ENCODE peak calls at places on chromosomes 13 and 19, in ten cellular contexts. X, N, H, E, L, U, F, K, G and C are unnamed samples. For H3K4me1, the result is how much of the 10 kb centered on the place peaks cover.

GRCh38 chr19:30701178-30701577 is 329.0 kb downstream of the ZNF536 start:
- DNase-seq in X (no peak), N (no peak), H (no peak), E (no peak), L (no peak), U (no peak), F (no peak), K (no peak), G (no peak), C (no peak)

GRCh38 chr19:14112809-14113385 is 4.7 kb downstream of the PRKACA start:
- DNase-seq in X (peak), N (no peak), H (no peak), E (no peak), L (no peak), U (no peak), F (no peak), K (no peak), G (peak), C (no peak)

GRCh38 chr19:28372800-28373199 is 840.2 kb downstream of the UQCRFS1 start:
- DNase-seq in X (no peak), N (no peak), H (no peak), E (no peak), L (no peak), U (no peak), F (no peak), K (no peak), G (no peak), C (no peak)

GRCh38 chr19:29285878-29286277 is 72.9 kb upstream of the UQCRFS1 start:
- DNase-seq in X (no peak), N (no peak), H (no peak), E (no peak), L (no peak), U (no peak), F (no peak), K (no peak), G (no peak), C (no peak)

GRCh38 chr19:57830071-57830602 is at the start of gene ZNF587B:
- DNase-seq in X (peak), N (peak), H (no peak), E (no peak), L (no peak), U (peak), F (peak), K (peak), G (peak), C (peak)

GRCh38 chr13:109146912-109147624 is 517.7 kb downstream of the MYO16 start:
- DNase-seq in X (no peak), N (peak), H (no peak), E (peak), L (no peak), U (no peak), F (no peak), K (no peak), G (no peak), C (peak)

GRCh38 chr13:76438050-76438449 is 448.2 kb downstream of the KCTD12 start:
- DNase-seq in X (no peak), N (peak), H (no peak), E (no peak), L (no peak), U (no peak), F (no peak), K (no peak), G (no peak), C (peak)

GRCh38 chr19:17348700-17349099 is 11.3 kb downstream of the GTPBP3 start:
- DNase-seq in X (peak), N (peak), H (peak), E (peak), L (peak), U (peak), F (no peak), K (no peak), G (no peak), C (no peak)

GRCh38 chr19:30316560-30317106 is 55.6 kb upstream of the ZNF536 start:
- DNase-seq in X (peak), N (no peak), H (no peak), E (no peak), L (no peak), U (no peak), F (no peak), K (no peak), G (no peak), C (no peak)

GRCh38 chr19:48991823-48992570 is 1.1 kb downstream of the GYS1 start:
- DNase-seq in X (peak), N (peak), H (no peak), E (peak), L (peak), U (peak), F (no peak), K (no peak), G (no peak), C (peak)

GRCh38 chr13:47454986-47455385 is 546.1 kb downstream of the SUCLA2 start:
- DNase-seq in X (no peak), N (peak), H (no peak), E (no peak), L (no peak), U (no peak), F (no peak), K (no peak), G (no peak), C (no peak)

GRCh38 chr13:30619731-30620130 is 2.0 kb downstream of the USPL1 start:
- DNase-seq in X (no peak), N (no peak), H (no peak), E (no peak), L (no peak), U (no peak), F (no peak), K (no peak), G (no peak), C (no peak)

GRCh38 chr13:36124236-36124822 is 6.9 kb downstream of the DCLK1 start:
- DNase-seq in X (no peak), N (peak), H (no peak), E (no peak), L (no peak), U (peak), F (no peak), K (no peak), G (peak), C (no peak)

GRCh38 chr19:1098177-1099051 is 3.2 kb upstream of the POLR2E start:
- DNase-seq in X (no peak), N (peak), H (no peak), E (no peak), L (no peak), U (peak), F (no peak), K (no peak), G (peak), C (peak)

GRCh38 chr19:49064768-49065611 is at the start of gene NTF4:
- DNase-seq in X (peak), N (no peak), H (no peak), E (peak), L (no peak), U (no peak), F (no peak), K (no peak), G (peak), C (no peak)

GRCh38 chr13:97026759-97027555 is 32.7 kb upstream of the OXGR1 start:
- DNase-seq in X (no peak), N (no peak), H (no peak), E (no peak), L (no peak), U (no peak), F (no peak), K (no peak), G (no peak), C (no peak)

GRCh38 chr13:23160241-23161175 is 20.3 kb upstream of the SGCG start:
- DNase-seq in X (no peak), N (no peak), H (no peak), E (no peak), L (no peak), U (no peak), F (no peak), K (peak), G (no peak), C (no peak)

GRCh38 chr19:19185853-19186728 is 5.9 kb downstream of the BORCS8 start:
- DNase-seq in X (no peak), N (peak), H (no peak), E (no peak), L (no peak), U (peak), F (peak), K (peak), G (no peak), C (no peak)

GRCh38 chr19:2302319-2303208 is 5.4 kb downstream of the LINGO3 start:
- DNase-seq in X (peak), N (peak), H (no peak), E (no peak), L (no peak), U (no peak), F (no peak), K (peak), G (no peak), C (no peak)
- H3K4me1 ChIP-seq in X (under half), N (under half), H (under half), E (under half), L (under half), U (under half), F (under half), K (under half), G (under half), C (under half)

GRCh38 chr13:49996166-49996915 is 501 bp upstream of the TRIM13 start:
- DNase-seq in X (peak), N (peak), H (peak), E (peak), L (peak), U (peak), F (peak), K (peak), G (peak), C (peak)

GRCh38 chr13:49997935-49998334 is 1.1 kb downstream of the TRIM13 start:
- DNase-seq in X (no peak), N (no peak), H (no peak), E (no peak), L (no peak), U (no peak), F (no peak), K (no peak), G (no peak), C (no peak)

GRCh38 chr13:50001287-50001686 is 4.4 kb downstream of the TRIM13 start:
- DNase-seq in X (no peak), N (no peak), H (no peak), E (no peak), L (no peak), U (no peak), F (no peak), K (no peak), G (no peak), C (no peak)

GRCh38 chr13:49996951-49997895 is at the start of gene TRIM13:
- DNase-seq in X (peak), N (peak), H (peak), E (peak), L (peak), U (peak), F (peak), K (peak), G (peak), C (peak)

DNA sequence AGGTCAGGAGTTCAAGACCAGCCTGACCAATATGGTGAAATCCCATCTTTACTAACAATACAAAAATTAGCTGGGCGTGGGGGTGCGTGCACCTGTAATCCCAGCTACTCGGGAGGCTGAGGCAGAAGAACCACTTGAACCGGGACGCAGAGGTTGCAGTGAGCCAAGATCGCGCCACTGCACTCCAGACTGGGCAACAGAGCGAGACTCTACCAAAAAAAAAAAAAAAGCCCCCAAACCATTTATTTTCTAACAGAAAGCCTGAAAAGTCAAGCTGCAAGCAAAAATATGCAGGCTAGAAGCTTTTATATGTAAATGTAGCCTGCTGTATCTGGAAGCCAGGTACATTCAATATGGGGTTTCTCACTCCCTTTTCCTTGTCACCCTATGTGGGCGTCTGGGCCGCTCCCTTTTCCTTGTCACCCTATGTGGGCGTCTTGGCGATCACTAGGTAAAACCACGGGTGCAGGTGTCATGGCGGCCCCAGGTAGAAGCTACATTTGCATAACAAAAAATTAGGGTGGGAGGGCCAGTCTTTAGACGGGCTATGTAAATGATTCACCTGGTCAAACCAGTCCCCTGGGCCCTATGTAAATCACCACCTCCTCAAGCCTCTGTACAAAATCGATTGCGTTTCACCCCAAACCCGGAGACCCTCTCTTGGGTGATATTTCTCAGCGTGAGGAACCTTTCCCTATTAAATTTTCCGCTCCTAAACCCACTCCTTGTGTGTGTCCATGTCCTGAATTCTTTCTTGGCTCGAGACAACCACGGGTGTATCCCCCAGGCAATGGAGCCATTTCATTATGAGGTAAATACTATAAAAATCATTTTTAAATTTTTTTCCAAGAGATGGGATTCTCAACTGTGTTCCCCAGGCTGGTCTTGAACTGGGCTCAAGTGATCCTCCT is 2.1 kb downstream of the TRIM13 start:
- DNase-seq in X (no peak), N (no peak), H (no peak), E (no peak), L (no peak), U (no peak), F (no peak), K (no peak), G (no peak), C (no peak)
- TF ChIP-seq CTCF in X (no peak), N (no peak), H (no peak), E (no peak), L (no peak), U (no peak), F (no peak), K (no peak), G (no peak), C (no peak)

DNA sequence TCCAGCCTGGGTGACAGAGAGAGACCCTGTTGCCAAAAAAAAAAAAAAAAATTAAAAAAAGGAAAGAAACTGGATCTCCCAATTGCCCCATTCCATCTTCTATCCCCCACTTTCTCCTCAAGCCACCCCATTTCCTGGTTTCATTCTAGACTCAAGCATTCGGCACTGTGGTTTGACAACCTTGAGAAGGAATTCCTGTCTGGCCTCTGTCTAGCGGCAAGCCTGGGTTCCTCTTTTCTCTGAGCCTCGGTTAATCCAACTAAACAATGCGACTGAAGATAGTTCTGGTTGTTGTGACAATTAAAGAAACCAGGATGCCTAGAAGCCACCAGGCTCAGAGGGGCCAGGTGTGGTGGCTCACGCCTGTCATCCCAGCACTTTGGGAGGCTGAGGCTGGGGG is 3.3 kb upstream of the C3 start:
- DNase-seq in X (peak), N (no peak), H (no peak), E (no peak), L (no peak), U (no peak), F (no peak), K (peak), G (no peak), C (no peak)
- H3K4me1 ChIP-seq in X (under half), N (under half), H (under half), E (half or more), L (under half), U (under half), F (under half), K (under half), G (half or more), C (under half)

GRCh38 chr19:35534803-35535480 is 1.7 kb downstream of the GAPDHS start:
- DNase-seq in X (no peak), N (no peak), H (no peak), E (no peak), L (no peak), U (no peak), F (no peak), K (no peak), G (no peak), C (no peak)

GRCh38 chr19:35529241-35530218 is 1.4 kb upstream of the SBSN start:
- DNase-seq in X (no peak), N (no peak), H (no peak), E (no peak), L (no peak), U (no peak), F (no peak), K (no peak), G (no peak), C (no peak)

GRCh38 chr19:35533201-35533821 is at the start of gene GAPDHS:
- DNase-seq in X (no peak), N (peak), H (no peak), E (no peak), L (no peak), U (no peak), F (no peak), K (no peak), G (no peak), C (no peak)

GRCh38 chr19:35531291-35531690 is 2.0 kb upstream of the GAPDHS start:
- DNase-seq in X (no peak), N (no peak), H (no peak), E (no peak), L (no peak), U (no peak), F (no peak), K (no peak), G (no peak), C (no peak)

GRCh38 chr19:35533822-35534521 is 716 bp downstream of the GAPDHS start:
- DNase-seq in X (peak), N (peak), H (peak), E (no peak), L (no peak), U (no peak), F (peak), K (peak), G (no peak), C (no peak)
- TF ChIP-seq CTCF in X (no peak), N (no peak), H (no peak), E (no peak), L (no peak), U (no peak), F (no peak), K (no peak), G (no peak), C (no peak)

GRCh38 chr13:79540504-79540903 is 59.5 kb downstream of the NDFIP2 start:
- DNase-seq in X (no peak), N (no peak), H (no peak), E (no peak), L (no peak), U (no peak), F (no peak), K (no peak), G (no peak), C (no peak)
- H3K4me1 ChIP-seq in X (under half), N (under half), H (under half), E (under half), L (under half), U (under half), F (under half), K (under half), G (under half), C (under half)

DNA sequence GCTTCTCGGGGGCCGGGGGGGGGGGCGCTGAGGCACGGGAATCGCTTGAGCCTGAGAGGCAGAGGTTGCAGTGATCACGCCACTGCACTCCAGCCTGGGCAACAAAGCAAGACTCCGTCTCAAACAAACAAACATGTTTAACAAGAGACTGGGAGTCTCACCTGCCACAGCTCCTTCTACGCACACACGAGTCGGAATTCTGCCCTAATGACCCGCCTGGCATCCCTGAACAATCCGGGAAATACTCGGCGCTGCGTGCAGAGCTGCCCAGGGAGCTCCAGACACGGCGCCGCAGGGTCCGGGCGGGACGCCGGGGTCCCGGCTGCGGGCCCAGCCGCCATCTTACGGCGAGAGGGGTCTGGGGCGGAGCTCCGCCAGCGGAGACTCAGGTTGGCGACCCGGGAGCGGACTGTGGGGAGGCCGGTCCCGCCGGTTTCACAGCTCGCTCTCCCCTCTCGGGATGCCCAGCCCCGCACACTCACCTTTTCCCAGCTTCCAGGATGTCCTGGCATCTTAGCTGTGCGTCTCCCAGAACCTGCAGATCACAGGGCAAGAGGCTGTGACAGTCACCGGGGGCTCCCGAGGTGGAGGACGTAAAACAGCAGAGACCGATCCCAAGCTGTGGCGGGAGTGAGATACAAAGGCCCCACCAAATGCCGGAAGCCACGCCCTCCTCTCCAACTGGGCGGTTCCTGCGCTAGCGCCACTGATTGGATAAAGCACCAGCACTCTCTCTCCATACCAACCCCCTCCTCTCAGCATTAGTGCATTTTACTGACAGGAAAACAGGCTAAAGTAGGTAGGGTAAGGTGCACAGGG is 23.6 kb upstream of the ZNF724 start:
- DNase-seq in X (peak), N (peak), H (peak), E (peak), L (peak), U (peak), F (peak), K (peak), G (peak), C (peak)
- TF ChIP-seq CTCF in X (no peak), N (no peak), H (no peak), E (no peak), L (no peak), U (no peak), F (no peak), K (no peak), G (no peak), C (no peak)